ENCODE peak calls at places on chromosomes 6 and 20, in seven cellular contexts. One of them, this sample, is unnamed.

GRCh38 chr6:121479486-121480098 is 44.1 kb downstream of the GJA1 start:
- DNase-seq in PC-3: no peak
- DNase-seq in stimulated activated CD4-positive, alpha-beta T cell treated with anti-CD3 and anti-CD28 coated beads, TNF-alpha, amount 100 ng/mL, for 4 hours: no peak
- DNase-seq in AG09319: no peak
- DNase-seq in astrocyte of the spinal cord: no peak
- DNase-seq in effector CD4-positive, alpha-beta T cell: no peak
- DNase-seq in omental fat pad: no peak
- DNase-seq in this sample: no peak

GRCh38 chr6:4021862-4022715 is 56.8 kb downstream of the FAM217A start:
- DNase-seq in PC-3: no peak
- DNase-seq in stimulated activated CD4-positive, alpha-beta T cell treated with anti-CD3 and anti-CD28 coated beads, TNF-alpha, amount 100 ng/mL, for 4 hours: no peak
- DNase-seq in AG09319: no peak
- DNase-seq in astrocyte of the spinal cord: peak
- DNase-seq in effector CD4-positive, alpha-beta T cell: no peak
- DNase-seq in omental fat pad: no peak
- DNase-seq in this sample: peak

GRCh38 chr6:117483004-117483644 is 650 bp downstream of the DCBLD1 start:
- DNase-seq in PC-3: peak
- DNase-seq in stimulated activated CD4-positive, alpha-beta T cell treated with anti-CD3 and anti-CD28 coated beads, TNF-alpha, amount 100 ng/mL, for 4 hours: no peak
- DNase-seq in AG09319: no peak
- DNase-seq in astrocyte of the spinal cord: peak
- DNase-seq in effector CD4-positive, alpha-beta T cell: no peak
- DNase-seq in omental fat pad: no peak
- DNase-seq in this sample: peak

GRCh38 chr6:2714359-2714895 is 36.3 kb downstream of the MYLK4 start:
- DNase-seq in PC-3: peak
- DNase-seq in stimulated activated CD4-positive, alpha-beta T cell treated with anti-CD3 and anti-CD28 coated beads, TNF-alpha, amount 100 ng/mL, for 4 hours: no peak
- DNase-seq in AG09319: peak
- DNase-seq in astrocyte of the spinal cord: peak
- DNase-seq in effector CD4-positive, alpha-beta T cell: no peak
- DNase-seq in omental fat pad: no peak
- DNase-seq in this sample: peak

GRCh38 chr6:119076173-119076965 is 2.1 kb downstream of the FAM184A start:
- DNase-seq in PC-3: no peak
- DNase-seq in stimulated activated CD4-positive, alpha-beta T cell treated with anti-CD3 and anti-CD28 coated beads, TNF-alpha, amount 100 ng/mL, for 4 hours: no peak
- DNase-seq in AG09319: no peak
- DNase-seq in astrocyte of the spinal cord: no peak
- DNase-seq in effector CD4-positive, alpha-beta T cell: no peak
- DNase-seq in omental fat pad: no peak
- DNase-seq in this sample: no peak

GRCh38 chr6:13307508-13307995 is 20.8 kb downstream of the TBC1D7 start:
- DNase-seq in PC-3: no peak
- DNase-seq in stimulated activated CD4-positive, alpha-beta T cell treated with anti-CD3 and anti-CD28 coated beads, TNF-alpha, amount 100 ng/mL, for 4 hours: no peak
- DNase-seq in AG09319: no peak
- DNase-seq in astrocyte of the spinal cord: peak
- DNase-seq in effector CD4-positive, alpha-beta T cell: no peak
- DNase-seq in omental fat pad: no peak
- DNase-seq in this sample: peak

GRCh38 chr6:42525132-42525531 is 38.7 kb upstream of the UBR2 start:
- DNase-seq in PC-3: no peak
- DNase-seq in stimulated activated CD4-positive, alpha-beta T cell treated with anti-CD3 and anti-CD28 coated beads, TNF-alpha, amount 100 ng/mL, for 4 hours: no peak
- DNase-seq in AG09319: no peak
- DNase-seq in astrocyte of the spinal cord: no peak
- DNase-seq in effector CD4-positive, alpha-beta T cell: no peak
- DNase-seq in omental fat pad: no peak
- DNase-seq in this sample: no peak

GRCh38 chr20:41697861-41698559 is 79.8 kb upstream of the CHD6 start:
- DNase-seq in PC-3: peak
- DNase-seq in stimulated activated CD4-positive, alpha-beta T cell treated with anti-CD3 and anti-CD28 coated beads, TNF-alpha, amount 100 ng/mL, for 4 hours: no peak
- DNase-seq in AG09319: no peak
- DNase-seq in astrocyte of the spinal cord: peak
- DNase-seq in effector CD4-positive, alpha-beta T cell: no peak
- DNase-seq in omental fat pad: no peak
- DNase-seq in this sample: peak

GRCh38 chr6:37588745-37589139 is 89.0 kb upstream of the CCDC167 start:
- DNase-seq in PC-3: no peak
- DNase-seq in stimulated activated CD4-positive, alpha-beta T cell treated with anti-CD3 and anti-CD28 coated beads, TNF-alpha, amount 100 ng/mL, for 4 hours: no peak
- DNase-seq in AG09319: no peak
- DNase-seq in astrocyte of the spinal cord: no peak
- DNase-seq in effector CD4-positive, alpha-beta T cell: no peak
- DNase-seq in omental fat pad: no peak
- DNase-seq in this sample: no peak

GRCh38 chr20:137668-138131 is 4.7 kb upstream of the DEFB126 start:
- DNase-seq in PC-3: peak
- DNase-seq in stimulated activated CD4-positive, alpha-beta T cell treated with anti-CD3 and anti-CD28 coated beads, TNF-alpha, amount 100 ng/mL, for 4 hours: no peak
- DNase-seq in AG09319: no peak
- DNase-seq in astrocyte of the spinal cord: no peak
- DNase-seq in effector CD4-positive, alpha-beta T cell: no peak
- DNase-seq in omental fat pad: no peak
- DNase-seq in this sample: no peak

GRCh38 chr6:29737707-29738630 is 14.7 kb downstream of the HLA-F start:
- DNase-seq in PC-3: peak
- DNase-seq in stimulated activated CD4-positive, alpha-beta T cell treated with anti-CD3 and anti-CD28 coated beads, TNF-alpha, amount 100 ng/mL, for 4 hours: no peak
- DNase-seq in AG09319: peak
- DNase-seq in astrocyte of the spinal cord: peak
- DNase-seq in effector CD4-positive, alpha-beta T cell: peak
- DNase-seq in omental fat pad: no peak
- DNase-seq in this sample: peak

This sample was measured in endothelial cell of umbilical vein.